ENCODE peak calls at places on chromosomes 2 and 18, in six cellular contexts. Y is brain microvascular endothelial cell, S is stomach, L is AG08395, H is posterior cingulate gyrus, I is NCI-H510A treated with DMSO at 0.1 percent for 48 hours. W is an unnamed sample.

GRCh38 chr2:152408260-152408659 is 73.3 kb downstream of the FMNL2 start:
- DNase-seq in Y (no peak), S (no peak), L (no peak), H (no peak), I (no peak), W (no peak)

GRCh38 chr2:232075080-232075479 is 113.6 kb downstream of the DIS3L2 start:
- DNase-seq in Y (no peak), S (no peak), L (peak), H (no peak), I (no peak), W (no peak)

GRCh38 chr2:143177081-143177786 is 48.0 kb downstream of the ARHGAP15 start:
- DNase-seq in Y (no peak), S (no peak), L (peak), H (no peak), I (peak), W (no peak)

GRCh38 chr18:68262697-68263293 is 452.1 kb downstream of the TMX3 start:
- DNase-seq in Y (peak), S (no peak), L (peak), H (no peak), I (no peak), W (no peak)

GRCh38 chr2:104518256-104518655 is 335.7 kb upstream of the POU3F3 start:
- DNase-seq in Y (no peak), S (no peak), L (no peak), H (no peak), I (no peak), W (no peak)

GRCh38 chr2:236816197-236817170 is 246.9 kb downstream of the ACKR3 start:
- DNase-seq in Y (no peak), S (no peak), L (no peak), H (no peak), I (no peak), W (no peak)

GRCh38 chr2:201260302-201260800 is at the start of gene CASP8:
- DNase-seq in Y (peak), S (peak), L (peak), H (no peak), I (no peak), W (peak)

GRCh38 chr18:63848159-63848558 is 39.3 kb upstream of the SERPINB2 start:
- DNase-seq in Y (peak), S (no peak), L (peak), H (no peak), I (peak), W (no peak)

GRCh38 chr2:138516030-138516704 is 14.6 kb downstream of the SPOPL start:
- DNase-seq in Y (peak), S (no peak), L (peak), H (no peak), I (no peak), W (no peak)

GRCh38 chr2:74739733-74740241 is 85.7 kb downstream of the SEMA4F start:
- DNase-seq in Y (no peak), S (no peak), L (no peak), H (no peak), I (no peak), W (no peak)

GRCh38 chr2:74502720-74503505 is 3.5 kb upstream of the LBX2 start:
- DNase-seq in Y (peak), S (peak), L (peak), H (no peak), I (no peak), W (peak)

GRCh38 chr2:120669121-120669952 is 66.3 kb upstream of the GLI2 start:
- DNase-seq in Y (no peak), S (peak), L (no peak), H (no peak), I (peak), W (peak)

GRCh38 chr2:238644095-238645081 is 203.5 kb upstream of the TWIST2 start:
- DNase-seq in Y (peak), S (no peak), L (peak), H (no peak), I (no peak), W (no peak)

GRCh38 chr2:37506407-37507068 is 162.1 kb downstream of the QPCT start:
- DNase-seq in Y (no peak), S (no peak), L (peak), H (no peak), I (no peak), W (no peak)

GRCh38 chr2:173307287-173307686 is 47.4 kb upstream of the CDCA7 start:
- DNase-seq in Y (no peak), S (no peak), L (no peak), H (no peak), I (no peak), W (no peak)

GRCh38 chr2:118121101-118121500 is 32.8 kb downstream of the INSIG2 start:
- DNase-seq in Y (no peak), S (peak), L (no peak), H (no peak), I (no peak), W (no peak)

GRCh38 chr2:168189835-168190426 is 57.5 kb downstream of the STK39 start:
- DNase-seq in Y (peak), S (no peak), L (peak), H (no peak), I (no peak), W (no peak)